ENCODE peak calls at places on chromosomes 13 and 19, in six cellular contexts. E is body of pancreas, K is right lobe of liver, H is prostate gland, I is esophagus squamous epithelium, N is endothelial cell of umbilical vein. W is an unnamed sample.

GRCh38 chr13:64538711-64539110 is 2691.4 kb downstream of the PCDH9 start:
- DNase-seq in K (no peak), H (no peak), I (no peak), N (no peak), E (no peak), W (no peak)

GRCh38 chr19:57850553-57851017 is 926 bp downstream of the ZNF587 start:
- DNase-seq in I (no peak), K (no peak), E (peak; percentile 20), N (peak; percentile 74), H (peak; percentile 30), W (peak; percentile 55)

GRCh38 chr19:36215276-36216171 is 618 bp downstream of the ZNF146 start:
- DNase-seq in K (no peak), N (peak; percentile 58), I (no peak), E (no peak), H (no peak), W (peak; percentile 70)

GRCh38 chr13:48155850-48156249 is 60.9 kb upstream of the MED4 start:
- DNase-seq in H (peak; percentile 53), K (no peak), I (no peak), N (peak; percentile 86), E (no peak), W (no peak)

GRCh38 chr13:25902946-25903345 is 148.9 kb downstream of the SHISA2 start:
- DNase-seq in N (no peak), K (no peak), H (no peak), E (no peak), I (no peak), W (no peak)

GRCh38 chr19:22532388-22533310 is 101.5 kb upstream of the ZNF492 start:
- DNase-seq in I (no peak), H (peak; percentile 53), N (no peak), E (peak; percentile 99), K (peak; percentile 69), W (no peak)

GRCh38 chr13:26949701-26950345 is 189.2 kb upstream of the GPR12 start:
- DNase-seq in H (no peak), E (no peak), I (no peak), N (no peak), K (no peak), W (no peak)

GRCh38 chr19:55147408-55148251 is 1.4 kb downstream of the TNNT1 start:
- DNase-seq in K (no peak), E (no peak), N (no peak), I (no peak), H (no peak), W (no peak)

GRCh38 chr19:46423194-46423593 is 5.5 kb downstream of the PNMA8C start:
- DNase-seq in E (no peak), N (no peak), H (no peak), K (no peak), I (no peak), W (no peak)

GRCh38 chr13:94239135-94239534 is 240.3 kb downstream of the DCT start:
- DNase-seq in H (no peak), K (no peak), N (no peak), E (no peak), I (no peak), W (no peak)

GRCh38 chr13:76210262-76210661 is 574.1 kb downstream of the LMO7 start:
- DNase-seq in E (no peak), I (no peak), H (no peak), N (no peak), K (no peak), W (peak; percentile 1)

GRCh38 chr13:95122063-95122462 is 179.2 kb downstream of the ABCC4 start:
- DNase-seq in K (no peak), H (no peak), E (no peak), I (no peak), N (no peak), W (no peak)

GRCh38 chr13:102392810-102393209 is 9.0 kb downstream of the FGF14 start:
- DNase-seq in K (no peak), E (no peak), N (no peak), I (no peak), H (no peak), W (no peak)

GRCh38 chr19:44661904-44662303 is 9.4 kb upstream of the CEACAM19 start:
- DNase-seq in K (peak; percentile 13), H (no peak), N (no peak), I (no peak), E (no peak), W (no peak)

GRCh38 chr13:54709546-54709945 is 1680.9 kb downstream of the OLFM4 start:
- DNase-seq in H (no peak), E (no peak), N (no peak), K (no peak), I (no peak), W (no peak)

GRCh38 chr19:51368366-51369282 is at the start of gene CLDND2:
- DNase-seq in E (no peak), N (no peak), H (no peak), K (no peak), I (no peak), W (no peak)

GRCh38 chr13:40878823-40879222 is 89.4 kb downstream of the SLC25A15 start:
- DNase-seq in I (no peak), E (no peak), H (no peak), N (no peak), K (no peak), W (no peak)

GRCh38 chr13:110615005-110615321 is 382 bp upstream of the NAXD start:
- DNase-seq in I (no peak), K (no peak), H (no peak), E (no peak), N (no peak), W (no peak)

GRCh38 chr19:3479177-3479818 is 1.0 kb downstream of the SMIM24 start:
- DNase-seq in K (no peak), N (no peak), H (no peak), E (no peak), I (no peak), W (peak; percentile 64)

GRCh38 chr13:70249332-70250064 is 141.2 kb upstream of the KLHL1 start:
- DNase-seq in H (no peak), N (peak; percentile 53), I (no peak), E (no peak), K (no peak), W (no peak)

GRCh38 chr13:67152123-67152522 is 78.0 kb downstream of the PCDH9 start:
- DNase-seq in E (no peak), H (no peak), I (no peak), N (no peak), K (no peak), W (no peak)

GRCh38 chr13:37070956-37071355 is 11.5 kb upstream of the SUPT20H start:
- DNase-seq in K (no peak), N (no peak), H (no peak), I (no peak), E (no peak), W (no peak)

GRCh38 chr13:46961719-46962118 is 64.9 kb upstream of the HTR2A start:
- DNase-seq in H (no peak), E (no peak), I (no peak), N (no peak), K (no peak), W (no peak)

GRCh38 chr13:65378943-65379519 is 1851.1 kb downstream of the PCDH9 start:
- DNase-seq in H (no peak), E (no peak), K (no peak), I (no peak), N (peak; percentile 10), W (peak; percentile 2)

GRCh38 chr19:18274303-18274775 is at the start of gene IQCN:
- DNase-seq in K (peak; percentile 79), E (no peak), H (no peak), I (no peak), N (no peak), W (no peak)
- TF ChIP-seq POLR2A in K (peak; percentile 41), E (no peak), H (no peak), I (no peak), N (no peak), W (no peak)

GRCh38 chr13:50230365-50230978 is 215.2 kb downstream of the KCNRG start:
- DNase-seq in H (no peak), E (no peak), K (no peak), N (no peak), I (no peak), W (no peak)
- TF ChIP-seq POLR2A in H (no peak), E (no peak), K (no peak), N (no peak), I (no peak), W (no peak)

GRCh38 chr19:49761625-49762311 is 1.3 kb downstream of the TSKS start:
- DNase-seq in I (no peak), H (no peak), N (no peak), E (no peak), K (no peak), W (no peak)

GRCh38 chr19:49755956-49756355 is 7.2 kb downstream of the TSKS start:
- DNase-seq in I (no peak), H (no peak), K (no peak), E (no peak), N (no peak), W (no peak)

GRCh38 chr19:49761249-49761624 is 1.9 kb downstream of the TSKS start:
- DNase-seq in N (no peak), E (no peak), I (no peak), K (no peak), H (no peak), W (no peak)

GRCh38 chr19:49763230-49763629 is at the start of gene TSKS:
- DNase-seq in E (no peak), I (no peak), N (no peak), K (no peak), H (no peak), W (no peak)

DNA sequence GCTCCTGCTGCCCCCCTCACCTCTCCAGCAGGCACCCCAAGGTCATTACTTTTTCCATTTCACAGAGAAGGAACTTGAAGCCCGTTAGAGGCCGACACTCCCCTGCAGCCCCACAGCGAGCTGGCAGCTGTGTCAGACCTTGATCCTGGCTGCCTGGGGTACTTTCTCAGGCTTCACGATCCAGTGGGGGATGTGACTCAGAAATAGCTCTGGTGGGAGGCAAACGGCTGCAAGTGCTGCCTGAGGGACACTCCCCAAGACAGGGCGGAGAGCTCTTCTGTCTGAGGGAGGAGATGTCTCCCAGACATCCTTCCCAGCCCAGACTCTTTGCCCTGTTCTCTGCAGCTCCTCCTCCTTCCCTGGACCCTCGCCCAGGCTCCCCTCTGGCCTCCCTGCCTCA is 4.8 kb downstream of the TSKS start:
- DNase-seq in K (no peak), H (no peak), N (no peak), E (no peak), I (no peak), W (no peak)
- TF ChIP-seq POLR2A in K (no peak), H (no peak), N (no peak), E (no peak), I (no peak), W (no peak)

DNA sequence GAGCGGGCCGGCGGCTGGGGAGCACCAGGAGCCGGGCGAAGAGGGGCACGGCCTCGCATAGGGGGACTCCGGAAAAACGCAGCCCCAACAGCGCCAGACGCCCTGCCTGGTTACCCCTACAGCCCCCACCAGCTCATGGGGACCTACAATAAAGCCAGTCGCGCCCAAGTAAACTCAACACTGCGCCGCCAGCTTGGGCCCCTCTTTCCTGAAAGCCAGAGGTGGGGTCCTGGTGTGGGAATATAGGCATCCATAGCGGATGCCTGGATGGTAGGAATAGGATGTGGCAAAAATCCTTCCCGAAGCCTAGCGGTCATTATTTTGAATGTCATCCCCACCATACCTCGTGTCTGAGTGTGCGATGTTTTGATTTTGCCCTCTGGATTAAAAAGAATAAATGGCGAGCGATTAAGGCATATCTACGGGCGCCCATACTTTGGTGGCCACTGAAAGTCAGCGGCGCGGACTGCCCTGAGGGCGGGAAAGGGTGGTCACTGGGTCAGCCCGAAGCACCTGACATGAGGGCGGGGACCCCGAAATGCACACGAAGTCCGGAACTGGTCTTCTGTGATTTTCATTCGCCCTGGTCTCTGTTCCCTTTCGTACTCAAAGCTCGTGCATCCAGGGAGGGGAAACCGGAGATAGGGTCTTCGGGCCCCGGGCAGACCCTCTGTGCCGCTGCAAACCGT is at the start of the genes NHLRC3 and PROSER1:
- DNase-seq in K (peak; percentile 89), H (peak; percentile 90), E (peak; percentile 93), I (peak; percentile 73), N (peak; percentile 89), W (peak; percentile 87)
- TF ChIP-seq POLR2A in K (peak; percentile 47), H (peak; percentile 43), E (peak; percentile 5), I (peak; percentile 34), N (peak; percentile 45), W (peak; percentile 81)

GRCh38 chr19:6393074-6393981 is at the start of gene GTF2F1:
- DNase-seq in N (peak; percentile 92), E (peak; percentile 86), K (peak; percentile 91), H (peak; percentile 83), I (peak; percentile 71), W (peak; percentile 94)
- TF ChIP-seq POLR2A in N (peak; percentile 75), E (peak; percentile 22), K (no peak), H (peak; percentile 8), I (peak; percentile 7), W (peak; percentile 74)